ENCODE peak calls at places on chromosome 21, in four cellular contexts. J is body of pancreas; U is PC-9; L is CD4-positive, CD25-positive, alpha-beta regulatory T cell. K is an unnamed sample. For H3K36me3, the result is how much of the 10 kb centered on the place peaks cover.

GRCh38 chr21:32457360-32457840 is 44.9 kb downstream of the EVA1C start:
- DNase-seq in J (peak), L (no peak), U (peak), K (peak)

GRCh38 chr21:28492127-28492526 is 500.6 kb downstream of the LTN1 start:
- DNase-seq in U (no peak), L (no peak), J (no peak), K (no peak)

GRCh38 chr21:16993416-16994044 is 519.3 kb upstream of the CXADR start:
- DNase-seq in L (no peak), U (no peak), J (no peak), K (no peak)

GRCh38 chr21:29436143-29436542 is 137.4 kb downstream of the BACH1 start:
- DNase-seq in U (no peak), J (no peak), L (peak), K (no peak)

GRCh38 chr21:38341546-38342012 is 84.8 kb downstream of the KCNJ15 start:
- DNase-seq in J (no peak), U (no peak), L (no peak), K (no peak)

GRCh38 chr21:37087188-37087587 is 14.1 kb downstream of the TTC3 start:
- DNase-seq in L (no peak), J (no peak), U (no peak), K (no peak)

GRCh38 chr21:37367758-37368535 is 1.4 kb downstream of the DYRK1A start:
- DNase-seq in J (peak), U (peak), L (peak), K (peak)

GRCh38 chr21:32581732-32582131 is 3.6 kb downstream of the TCP10L start:
- DNase-seq in L (no peak), U (no peak), J (no peak), K (no peak)

GRCh38 chr21:37342046-37342632 is 24.4 kb upstream of the DYRK1A start:
- DNase-seq in J (no peak), U (no peak), L (no peak), K (no peak)

GRCh38 chr21:38434913-38435533 is 63.3 kb downstream of the ERG start:
- DNase-seq in L (no peak), J (no peak), U (no peak), K (no peak)

GRCh38 chr21:15520811-15521643 is 208.8 kb upstream of the USP25 start:
- DNase-seq in L (no peak), U (no peak), J (no peak), K (no peak)

GRCh38 chr21:29300547-29301138 is 1.9 kb downstream of the BACH1 start:
- DNase-seq in L (no peak), J (no peak), U (no peak), K (no peak)

GRCh38 chr21:23986214-23986613 is 1621.1 kb downstream of the MRPL39 start:
- DNase-seq in L (no peak), J (no peak), U (no peak), K (no peak)

GRCh38 chr21:36045993-36046392 is 14.3 kb downstream of the SETD4 start:
- DNase-seq in L (no peak), J (no peak), U (no peak), K (no peak)

GRCh38 chr21:24514081-24514733 is 1093.1 kb downstream of the MRPL39 start:
- DNase-seq in U (no peak), J (no peak), L (no peak), K (no peak)

GRCh38 chr21:38037416-38037815 is 121.2 kb upstream of the KCNJ6 start:
- DNase-seq in L (no peak), J (no peak), U (no peak), K (no peak)

GRCh38 chr21:16308269-16308668 is 578.5 kb downstream of the USP25 start:
- DNase-seq in J (no peak), U (no peak), L (no peak), K (no peak)

GRCh38 chr21:32921632-32922230 is 104.0 kb upstream of the OLIG2 start:
- DNase-seq in L (peak), U (no peak), J (no peak), K (no peak)

GRCh38 chr21:29523646-29524045 is 224.9 kb downstream of the BACH1 start:
- DNase-seq in U (no peak), L (no peak), J (peak), K (no peak)

GRCh38 chr21:36104306-36105300 is 30.3 kb upstream of the CBR3 start:
- DNase-seq in J (peak), U (no peak), L (peak), K (peak)

GRCh38 chr21:14361958-14362357 is 21.0 kb downstream of the HSPA13 start:
- DNase-seq in J (no peak), U (peak), L (no peak), K (no peak)

GRCh38 chr21:18424250-18424649 is 20.7 kb upstream of the TMPRSS15 start:
- DNase-seq in U (no peak), L (no peak), J (no peak), K (no peak)

GRCh38 chr21:21673959-21674358 is 675.8 kb downstream of the NCAM2 start:
- DNase-seq in J (no peak), U (no peak), L (no peak), K (no peak)

GRCh38 chr21:32359719-32360260 is 33.0 kb downstream of the URB1 start:
- DNase-seq in U (no peak), J (no peak), L (no peak), K (no peak)

GRCh38 chr21:17610862-17611261 is 1.8 kb downstream of the BTG3 start:
- DNase-seq in J (no peak), U (no peak), L (no peak), K (no peak)

GRCh38 chr21:14545906-14546480 is at the start of gene SAMSN1:
- DNase-seq in L (peak), J (peak), U (no peak), K (peak)

GRCh38 chr21:32726742-32727477 is 903 bp downstream of the SYNJ1 start:
- DNase-seq in L (no peak), U (peak), J (no peak), K (no peak)

GRCh38 chr21:16533692-16534407 is 804.1 kb downstream of the USP25 start:
- DNase-seq in J (no peak), L (no peak), U (no peak), K (no peak)

GRCh38 chr21:28277324-28277723 is 715.4 kb downstream of the LTN1 start:
- DNase-seq in U (no peak), J (no peak), L (no peak), K (no peak)

GRCh38 chr21:36038701-36039497 is 21.4 kb downstream of the SETD4 start:
- DNase-seq in J (no peak), L (no peak), U (no peak), K (no peak)

GRCh38 chr21:37783016-37783415 is 133.2 kb downstream of the KCNJ6 start:
- DNase-seq in U (no peak), L (no peak), J (no peak), K (no peak)

GRCh38 chr21:46418265-46418946 is 40.3 kb upstream of the DIP2A start:
- DNase-seq in J (no peak), U (no peak), L (no peak), K (no peak)

GRCh38 chr21:36753556-36753955 is 54.6 kb downstream of the SIM2 start:
- DNase-seq in J (no peak), L (no peak), U (no peak), K (no peak)

GRCh38 chr21:37828515-37828914 is 87.7 kb downstream of the KCNJ6 start:
- DNase-seq in U (no peak), L (no peak), J (no peak), K (no peak)

GRCh38 chr21:20971296-20971921 is 26.8 kb upstream of the NCAM2 start:
- DNase-seq in U (no peak), J (peak), L (no peak), K (peak)

GRCh38 chr21:46217511-46218196 is 10.9 kb downstream of the LSS start:
- DNase-seq in L (no peak), J (no peak), U (no peak), K (no peak)

GRCh38 chr21:29233611-29234540 is 64.8 kb upstream of the BACH1 start:
- DNase-seq in J (no peak), L (no peak), U (no peak), K (no peak)

GRCh38 chr21:36511484-36512227 is 31.7 kb upstream of the CLDN14 start:
- DNase-seq in U (no peak), J (no peak), L (no peak), K (no peak)

GRCh38 chr21:15729674-15730483 is at the start of gene USP25:
- DNase-seq in L (peak), J (peak), U (peak), K (peak)

DNA sequence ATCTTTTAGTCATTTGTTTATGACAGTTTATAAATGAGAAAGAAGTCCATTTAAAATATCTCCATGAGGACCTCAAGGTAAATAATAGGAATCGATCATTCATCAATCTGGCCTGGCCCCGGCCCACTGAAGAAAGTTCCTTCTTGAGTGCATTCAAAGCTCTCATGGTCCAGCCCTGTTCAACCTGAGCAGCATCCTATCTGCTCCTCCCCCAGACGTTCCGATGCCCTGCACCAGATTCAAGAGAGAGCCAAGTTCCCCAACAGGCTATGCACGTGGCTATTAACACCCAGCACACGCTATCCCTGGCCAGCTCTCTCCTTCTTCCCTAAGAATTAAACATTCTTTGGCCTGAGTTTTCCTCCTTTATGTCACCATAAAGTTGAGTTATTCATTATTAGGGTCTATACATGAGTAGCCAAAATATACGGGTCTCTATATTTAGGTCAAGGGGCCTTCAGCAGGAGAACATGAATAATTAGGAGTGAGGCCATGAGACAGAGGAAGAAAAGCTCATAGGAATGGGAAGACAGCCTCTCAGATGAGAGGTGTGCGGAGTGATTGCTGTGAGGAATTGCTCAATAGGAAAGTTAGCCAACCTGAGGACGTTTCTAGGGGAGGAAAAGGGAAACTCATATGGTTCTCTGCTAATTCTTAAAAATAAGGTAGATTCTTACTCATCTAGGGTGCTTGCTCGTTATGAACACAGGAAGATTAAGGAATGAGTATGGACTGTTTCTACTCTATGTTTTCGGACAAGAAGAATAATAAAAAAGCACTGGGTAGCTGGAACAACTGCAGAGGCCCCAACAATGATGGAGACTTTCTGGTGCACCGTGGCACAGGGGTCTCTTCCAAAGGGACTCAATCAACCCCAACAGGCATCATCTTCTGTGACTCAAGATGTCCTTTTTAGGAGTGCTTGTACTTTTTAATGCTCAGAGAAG is 23.6 kb downstream of the RUNX1 start:
- DNase-seq in J (no peak), U (no peak), L (no peak), K (no peak)
- H3K27ac ChIP-seq in J (no peak), U (no peak), L (peak), K (no peak)

GRCh38 chr21:42002421-42002958 is 7.7 kb downstream of the ZBTB21 start:
- DNase-seq in J (no peak), L (peak), U (no peak), K (no peak)
- H3K4me3 ChIP-seq in J (no peak), L (peak), U (no peak), K (no peak)

GRCh38 chr21:35021546-35021945 is 27.6 kb downstream of the RUNX1 start:
- DNase-seq in U (no peak), J (no peak), L (no peak), K (no peak)

GRCh38 chr21:35020902-35021301 is 28.2 kb downstream of the RUNX1 start:
- DNase-seq in J (no peak), U (no peak), L (no peak), K (no peak)

GRCh38 chr21:35023396-35024070 is 25.6 kb downstream of the RUNX1 start:
- DNase-seq in L (no peak), U (no peak), J (no peak), K (no peak)

GRCh38 chr21:35019631-35020032 is 29.5 kb downstream of the RUNX1 start:
- DNase-seq in U (no peak), L (no peak), J (peak), K (peak)

GRCh38 chr21:35020446-35020845 is 28.7 kb downstream of the RUNX1 start:
- DNase-seq in J (no peak), L (peak), U (no peak), K (no peak)
- H3K36me3 ChIP-seq in J (under half), L (under half), U (under half), K (under half)

GRCh38 chr21:45050786-45051489 is 23.4 kb upstream of the ADARB1 start:
- DNase-seq in U (no peak), J (no peak), L (no peak), K (no peak)
- H3K27ac ChIP-seq in U (no peak), J (no peak), L (no peak), K (no peak)

GRCh38 chr21:31346256-31346821 is 2.3 kb upstream of the TIAM1 start:
- DNase-seq in U (no peak), J (no peak), L (no peak), K (no peak)

GRCh38 chr21:31340942-31341487 is 3.0 kb downstream of the TIAM1 start:
- DNase-seq in U (no peak), J (no peak), L (no peak), K (no peak)

GRCh38 chr21:31343030-31343510 is 991 bp downstream of the TIAM1 start:
- DNase-seq in U (peak), J (no peak), L (no peak), K (no peak)

GRCh38 chr21:31342328-31342727 is 1.7 kb downstream of the TIAM1 start:
- DNase-seq in J (no peak), L (no peak), U (peak), K (no peak)

DNA sequence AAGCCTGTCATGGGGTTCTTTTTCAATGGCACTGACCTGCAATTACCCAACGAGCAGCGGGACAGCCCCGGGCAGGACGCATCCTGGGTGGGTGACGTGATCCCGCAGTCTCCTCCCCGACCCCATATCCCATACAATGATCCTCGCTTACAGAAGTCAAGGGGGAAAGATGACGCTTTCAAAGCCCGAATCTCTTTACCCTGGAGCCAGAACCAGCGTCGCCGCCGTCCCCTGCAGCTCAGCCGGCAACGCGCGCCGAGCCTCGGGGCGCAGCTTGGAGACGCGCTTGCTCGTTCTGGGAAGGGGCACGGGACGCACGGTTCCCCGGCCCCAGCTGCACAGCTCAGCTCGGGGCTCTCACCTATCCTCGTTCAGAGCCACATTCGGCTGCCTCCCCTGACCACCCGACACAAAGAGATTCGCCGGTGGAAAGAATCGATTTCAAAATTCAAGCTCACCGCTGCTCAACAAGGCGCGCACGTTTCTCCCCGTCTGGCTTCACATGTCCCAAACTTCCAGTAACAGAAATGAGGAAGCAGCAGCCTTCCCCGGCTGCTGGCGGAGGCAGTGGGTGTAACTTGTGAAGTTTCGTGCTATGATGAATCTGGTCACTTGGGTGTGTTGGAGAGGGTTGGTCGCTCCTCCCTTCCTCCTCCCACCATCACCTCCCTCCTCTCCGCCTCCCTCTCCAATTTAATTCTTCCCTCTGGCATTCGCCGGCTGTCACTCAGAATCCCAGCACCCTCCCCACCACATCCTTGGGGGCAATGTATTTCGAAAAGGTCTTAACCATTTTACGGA is at the start of gene TIAM1:
- DNase-seq in L (no peak), U (peak), J (peak), K (peak)
- H3K4me3 ChIP-seq in L (peak), U (peak), J (no peak), K (peak)

GRCh38 chr21:43290529-43291346 is 121.9 kb downstream of the CRYAA start:
- DNase-seq in J (no peak), L (no peak), U (no peak), K (peak)
- H3K36me3 ChIP-seq in J (under half), L (under half), U (under half), K (under half)

GRCh38 chr21:25687787-25688186 is 46.9 kb downstream of the ATP5PF start:
- DNase-seq in U (no peak), J (no peak), L (no peak), K (no peak)
- H3K27ac ChIP-seq in U (no peak), J (no peak), L (no peak), K (peak)

DNA sequence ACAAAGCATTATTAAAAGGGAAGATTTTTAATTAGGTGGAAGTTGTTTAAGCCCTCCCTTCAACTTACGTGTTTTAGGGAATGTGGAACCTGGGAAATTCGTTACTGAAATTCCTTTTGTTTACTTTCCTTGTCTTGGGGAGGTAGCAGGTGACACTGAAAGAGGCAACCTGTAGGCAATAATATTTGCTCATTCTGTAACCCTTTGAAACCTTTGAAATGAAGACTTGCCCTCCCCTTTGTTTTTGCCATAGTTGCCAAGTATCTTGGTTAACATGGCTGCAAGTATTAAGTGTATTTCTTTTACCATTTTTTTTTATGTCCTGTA is 1.7 kb downstream of the MRPS6 start:
- DNase-seq in J (no peak), U (no peak), L (no peak), K (no peak)
- H3K4me3 ChIP-seq in J (no peak), U (peak), L (peak), K (peak)

GRCh38 chr21:43792406-43792805 is 3.0 kb downstream of the RRP1 start:
- DNase-seq in U (no peak), L (no peak), J (no peak), K (no peak)
- H3K36me3 ChIP-seq in U (under half), L (half or more), J (under half), K (under half)

DNA sequence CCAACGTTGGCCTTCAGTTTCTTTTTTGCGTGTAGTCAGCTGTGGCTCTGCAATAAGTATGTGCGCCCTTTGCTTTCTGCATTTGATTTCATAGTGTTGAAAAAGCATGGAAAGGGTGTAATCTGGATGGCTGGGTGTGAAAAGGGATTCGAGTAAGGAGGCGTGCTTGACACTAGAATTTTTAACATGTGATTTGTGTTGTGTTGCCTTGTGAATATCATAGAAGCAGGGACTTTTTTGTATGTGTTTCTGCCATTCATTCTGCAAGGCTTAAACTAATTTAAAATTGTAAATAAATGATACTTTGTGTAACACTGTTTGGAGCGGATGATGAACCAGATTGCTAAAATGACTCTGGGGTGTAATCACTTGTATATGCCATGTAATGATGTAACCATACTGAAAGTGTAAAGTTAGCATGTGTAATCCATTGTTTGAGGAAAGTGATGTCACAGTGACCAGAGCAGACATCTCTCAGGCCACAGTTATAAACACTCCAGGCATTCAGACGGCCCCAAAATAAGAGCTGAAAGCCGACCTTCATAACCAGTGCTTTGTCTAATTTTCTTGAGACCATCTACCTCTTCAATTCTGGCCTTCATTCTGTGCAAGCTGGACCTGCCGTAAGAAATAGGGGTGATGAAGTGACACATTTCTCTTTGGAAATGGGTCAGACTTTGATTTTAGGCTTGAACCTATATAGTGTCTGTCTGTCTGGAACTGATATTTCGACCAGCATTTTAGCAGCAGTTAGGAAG is 616 bp downstream of the SH3BGR start:
- DNase-seq in L (no peak), U (no peak), J (no peak), K (no peak)
- H3K27ac ChIP-seq in L (no peak), U (no peak), J (peak), K (peak)